ENCODE peak calls at places on chromosomes 5 and 9, in nine cellular contexts. K, X, A, H, W, G, B, D and N are unnamed samples.
A peak's percentile ranks its signal among the peaks of the same experiment; 100 is the strongest.

GRCh38 chr9:101462558-101462957 is 27.0 kb upstream of the ALDOB start:
- DNase-seq in K (no peak), X (no peak), A (peak; percentile 59), H (no peak), W (no peak), G (no peak), B (peak; percentile 74), D (no peak), N (peak; percentile 27)

GRCh38 chr5:139964994-139965565 is 78.0 kb downstream of the NRG2 start:
- DNase-seq in K (no peak), X (no peak), A (no peak), H (no peak), W (no peak), G (no peak), B (peak; percentile 33), D (no peak), N (no peak)

GRCh38 chr5:92380069-92380770 is 997.1 kb upstream of the ARRDC3 start:
- DNase-seq in K (no peak), X (no peak), A (peak; percentile 4), H (no peak), W (no peak), G (no peak), B (no peak), D (no peak), N (no peak)

GRCh38 chr5:112310746-112311145 is 108.3 kb downstream of the EPB41L4A start:
- DNase-seq in K (no peak), X (no peak), A (no peak), H (no peak), W (no peak), G (no peak), B (no peak), D (no peak), N (no peak)

GRCh38 chr5:77294212-77294611 is 83.7 kb downstream of the PDE8B start:
- DNase-seq in K (no peak), X (no peak), A (no peak), H (no peak), W (no peak), G (no peak), B (no peak), D (no peak), N (no peak)

GRCh38 chr5:177132504-177133118 is 962 bp upstream of the NSD1 start:
- DNase-seq in K (no peak), X (peak; percentile 78), A (no peak), H (no peak), W (no peak), G (no peak), B (peak; percentile 91), D (no peak), N (no peak)

GRCh38 chr9:77598510-77598909 is 49.6 kb downstream of the GNA14 start:
- DNase-seq in K (peak; percentile 21), X (no peak), A (no peak), H (no peak), W (no peak), G (no peak), B (no peak), D (no peak), N (no peak)

GRCh38 chr9:112552229-112553050 is 65.8 kb downstream of the KIAA1958 start:
- DNase-seq in K (no peak), X (no peak), A (no peak), H (no peak), W (no peak), G (no peak), B (no peak), D (no peak), N (no peak)

GRCh38 chr9:89387970-89388867 is 69.9 kb downstream of the SECISBP2 start:
- DNase-seq in K (peak; percentile 60), X (no peak), A (no peak), H (no peak), W (no peak), G (peak; percentile 47), B (no peak), D (peak; percentile 73), N (no peak)

GRCh38 chr5:8417316-8418048 is 548.5 kb downstream of the MTRR start:
- DNase-seq in K (no peak), X (no peak), A (no peak), H (no peak), W (no peak), G (no peak), B (no peak), D (no peak), N (no peak)

GRCh38 chr5:13976867-13977479 is 32.5 kb upstream of the DNAH5 start:
- DNase-seq in K (no peak), X (no peak), A (peak; percentile 54), H (peak; percentile 14), W (no peak), G (no peak), B (peak; percentile 32), D (peak; percentile 70), N (peak; percentile 3)

GRCh38 chr5:56601641-56602071 is 213.7 kb upstream of the MAP3K1 start:
- DNase-seq in K (no peak), X (no peak), A (no peak), H (no peak), W (no peak), G (no peak), B (no peak), D (no peak), N (peak; percentile 88)

GRCh38 chr9:124693403-124693802 is 77.7 kb downstream of the NR6A1 start:
- DNase-seq in K (no peak), X (no peak), A (no peak), H (no peak), W (no peak), G (no peak), B (peak; percentile 13), D (no peak), N (no peak)

GRCh38 chr5:150075806-150076205 is 10.5 kb downstream of the CSF1R start:
- DNase-seq in K (peak; percentile 6), X (peak; percentile 43), A (no peak), H (no peak), W (no peak), G (no peak), B (peak; percentile 51), D (no peak), N (no peak)

GRCh38 chr5:149128023-149128875 is 13.0 kb upstream of the ABLIM3 start:
- DNase-seq in K (no peak), X (no peak), A (peak; percentile 43), H (no peak), W (no peak), G (peak; percentile 37), B (peak; percentile 73), D (peak; percentile 67), N (no peak)

GRCh38 chr9:116767219-116767618 is 80.1 kb downstream of the TRIM32 start:
- DNase-seq in K (no peak), X (no peak), A (no peak), H (peak; percentile 19), W (no peak), G (no peak), B (no peak), D (no peak), N (peak; percentile 60)

GRCh38 chr9:37453827-37454226 is 11.4 kb downstream of the ZBTB5 start:
- DNase-seq in K (no peak), X (no peak), A (no peak), H (no peak), W (no peak), G (no peak), B (no peak), D (no peak), N (no peak)

GRCh38 chr9:129343697-129344375 is 165.8 kb upstream of the IER5L start:
- DNase-seq in K (peak; percentile 86), X (no peak), A (no peak), H (no peak), W (no peak), G (peak; percentile 84), B (peak; percentile 51), D (no peak), N (no peak)

GRCh38 chr5:94689871-94690270 is 71.4 kb downstream of the SLF1 start:
- DNase-seq in K (no peak), X (no peak), A (no peak), H (no peak), W (no peak), G (no peak), B (no peak), D (no peak), N (no peak)

GRCh38 chr5:169299651-169300467 is 1.1 kb downstream of the SLIT3 start:
- DNase-seq in K (no peak), X (no peak), A (no peak), H (no peak), W (no peak), G (peak; percentile 19), B (peak; percentile 57), D (no peak), N (no peak)